ENCODE peak calls at places on chromosomes 3 and 15, in eight cellular contexts. L, H, M, R, W, O, X and S are unnamed samples.

GRCh38 chr3:131386429-131386926 is 4.9 kb downstream of the NUDT16 start:
- DNase-seq in L (peak; percentile 82), H (peak; percentile 82), M (no peak), R (no peak), W (no peak), O (no peak), X (peak; percentile 86), S (no peak)

GRCh38 chr3:54046677-54047214 is 75.6 kb upstream of the CACNA2D3 start:
- DNase-seq in L (no peak), H (no peak), M (no peak), R (no peak), W (peak; percentile 40), O (no peak), X (peak; percentile 20), S (no peak)

GRCh38 chr3:16663852-16664712 is 58.9 kb upstream of the DAZL start:
- DNase-seq in L (peak; percentile 38), H (no peak), M (no peak), R (no peak), W (no peak), O (no peak), X (no peak), S (no peak)

GRCh38 chr3:73623996-73624362 is 762 bp downstream of the PDZRN3 start:
- DNase-seq in L (peak; percentile 78), H (no peak), M (no peak), R (no peak), W (peak; percentile 66), O (peak; percentile 58), X (peak; percentile 35), S (no peak)

GRCh38 chr3:106692624-106693023 is 684.6 kb upstream of the CCDC54 start:
- DNase-seq in L (no peak), H (no peak), M (no peak), R (no peak), W (no peak), O (no peak), X (no peak), S (no peak)

GRCh38 chr15:71747128-71748083 is 62.9 kb upstream of the NR2E3 start:
- DNase-seq in L (no peak), H (no peak), M (no peak), R (no peak), W (no peak), O (no peak), X (peak; percentile 36), S (no peak)

GRCh38 chr3:9499455-9500107 is 54.0 kb downstream of the LHFPL4 start:
- DNase-seq in L (no peak), H (no peak), M (no peak), R (no peak), W (peak; percentile 31), O (no peak), X (no peak), S (no peak)

GRCh38 chr3:126353694-126354321 is 3.4 kb downstream of the KLF15 start:
- DNase-seq in L (peak; percentile 49), H (peak; percentile 58), M (no peak), R (no peak), W (peak; percentile 27), O (no peak), X (no peak), S (no peak)

GRCh38 chr3:135368781-135369180 is 573.7 kb downstream of the EPHB1 start:
- DNase-seq in L (no peak), H (no peak), M (no peak), R (no peak), W (no peak), O (no peak), X (no peak), S (no peak)

GRCh38 chr15:80982205-80982604 is 7.4 kb downstream of the MESD start:
- DNase-seq in L (no peak), H (no peak), M (peak; percentile 52), R (no peak), W (no peak), O (no peak), X (no peak), S (peak; percentile 59)

DNA sequence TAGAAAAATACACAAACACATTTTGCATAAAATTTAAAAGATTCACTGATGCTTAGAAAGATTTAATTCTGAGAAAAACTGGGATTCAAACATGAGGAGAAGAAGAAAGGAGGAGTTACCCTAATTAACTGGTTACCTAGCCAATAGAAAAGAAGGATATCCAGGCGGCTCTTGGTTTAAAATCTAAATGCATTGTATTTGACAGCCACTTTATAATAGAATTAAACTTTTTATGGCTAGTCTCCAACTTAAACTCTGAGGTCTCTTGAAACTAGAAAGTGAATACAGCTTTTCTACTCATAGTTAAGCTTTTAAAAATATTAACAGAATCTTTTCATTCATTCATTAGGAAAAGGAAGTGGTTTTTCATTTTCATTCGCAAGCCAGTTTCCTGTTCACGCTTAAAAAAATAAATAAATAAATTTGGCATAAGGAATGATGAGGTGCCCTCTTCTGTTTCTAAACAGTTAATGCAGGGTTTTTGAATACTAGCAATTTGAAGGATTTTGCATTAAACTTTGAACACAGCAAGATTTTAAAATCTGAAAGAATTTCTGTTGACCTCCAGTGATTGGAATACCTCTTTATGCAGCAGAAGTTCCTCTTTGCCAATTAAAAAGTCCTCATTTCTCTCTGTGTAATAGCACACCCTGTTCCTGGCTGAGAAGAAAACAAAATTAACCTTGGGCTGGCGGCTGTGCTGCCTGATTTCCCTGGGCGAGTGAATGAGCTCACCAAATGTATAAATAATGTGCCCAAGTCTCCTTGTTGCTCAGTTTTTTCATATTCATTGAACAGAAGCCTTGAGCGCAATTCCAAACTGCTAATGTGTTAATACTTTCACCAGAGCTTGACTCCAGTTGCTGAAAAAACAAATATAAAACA is 105.1 kb downstream of the ZMAT3 start:
- DNase-seq in L (no peak), H (no peak), M (peak; percentile 11), R (peak; percentile 62), W (peak; percentile 40), O (no peak), X (no peak), S (no peak)
- TF ChIP-seq CTCF in L (peak; percentile 50), H (peak; percentile 43), M (peak; percentile 43), R (peak; percentile 89), W (no peak), O (peak; percentile 64), X (peak; percentile 35), S (peak; percentile 16)

DNA sequence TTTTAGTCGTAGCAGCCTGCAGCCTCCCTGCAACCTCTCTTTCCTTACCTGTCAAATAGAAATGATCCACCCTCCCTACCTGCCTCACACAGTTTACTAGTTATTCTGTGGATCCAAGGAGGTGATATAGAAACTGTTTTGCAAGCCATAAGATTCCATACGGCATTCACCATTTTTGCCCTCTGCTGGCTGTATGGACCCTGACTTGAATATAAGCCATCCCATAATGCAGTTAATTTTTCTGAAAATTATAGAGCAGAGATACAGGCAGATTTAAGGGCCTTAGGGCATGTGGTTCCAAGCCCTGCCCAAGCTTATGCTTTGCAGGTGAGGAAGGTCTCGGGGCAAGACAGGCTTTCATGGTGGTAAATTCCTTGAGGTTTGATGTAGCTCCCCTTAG is 63.7 kb downstream of the CPN2 start:
- DNase-seq in L (no peak), H (peak; percentile 13), M (no peak), R (no peak), W (no peak), O (no peak), X (no peak), S (no peak)
- TF ChIP-seq CTCF in L (no peak), H (no peak), M (no peak), R (peak; percentile 21), W (no peak), O (peak; percentile 17), X (no peak), S (no peak)

GRCh38 chr3:71416868-71417267 is 166.7 kb downstream of the FOXP1 start:
- DNase-seq in L (no peak), H (no peak), M (no peak), R (peak; percentile 83), W (no peak), O (no peak), X (no peak), S (no peak)
- TF ChIP-seq CTCF in L (no peak), H (no peak), M (no peak), R (peak; percentile 73), W (no peak), O (no peak), X (no peak), S (no peak)

GRCh38 chr3:13200951-13201350 is 127.7 kb upstream of the IQSEC1 start:
- DNase-seq in L (no peak), H (no peak), M (no peak), R (peak; percentile 39), W (no peak), O (no peak), X (no peak), S (no peak)
- TF ChIP-seq CTCF in L (no peak), H (no peak), M (peak; percentile 15), R (peak; percentile 58), W (no peak), O (no peak), X (no peak), S (no peak)

GRCh38 chr3:39568508-39568907 is 101.0 kb downstream of the MOBP start:
- DNase-seq in L (no peak), H (no peak), M (no peak), R (no peak), W (no peak), O (no peak), X (no peak), S (no peak)
- TF ChIP-seq CTCF in L (no peak), H (no peak), M (no peak), R (no peak), W (no peak), O (no peak), X (no peak), S (no peak)

GRCh38 chr3:23944007-23944760 is 902 bp upstream of the NR1D2 start:
- DNase-seq in L (no peak), H (no peak), M (no peak), R (peak; percentile 28), W (no peak), O (no peak), X (no peak), S (no peak)

GRCh38 chr3:23945653-23945902 is 492 bp downstream of the NR1D2 start:
- DNase-seq in L (no peak), H (no peak), M (no peak), R (no peak), W (no peak), O (no peak), X (no peak), S (no peak)

GRCh38 chr3:23942546-23942945 is 2.5 kb upstream of the NR1D2 start:
- DNase-seq in L (no peak), H (no peak), M (no peak), R (no peak), W (no peak), O (no peak), X (no peak), S (no peak)

GRCh38 chr3:23945903-23946751 is 1.0 kb downstream of the NR1D2 start:
- DNase-seq in L (peak; percentile 99), H (peak; percentile 98), M (peak; percentile 95), R (peak; percentile 95), W (peak; percentile 100), O (peak; percentile 98), X (peak; percentile 98), S (peak; percentile 97)

DNA sequence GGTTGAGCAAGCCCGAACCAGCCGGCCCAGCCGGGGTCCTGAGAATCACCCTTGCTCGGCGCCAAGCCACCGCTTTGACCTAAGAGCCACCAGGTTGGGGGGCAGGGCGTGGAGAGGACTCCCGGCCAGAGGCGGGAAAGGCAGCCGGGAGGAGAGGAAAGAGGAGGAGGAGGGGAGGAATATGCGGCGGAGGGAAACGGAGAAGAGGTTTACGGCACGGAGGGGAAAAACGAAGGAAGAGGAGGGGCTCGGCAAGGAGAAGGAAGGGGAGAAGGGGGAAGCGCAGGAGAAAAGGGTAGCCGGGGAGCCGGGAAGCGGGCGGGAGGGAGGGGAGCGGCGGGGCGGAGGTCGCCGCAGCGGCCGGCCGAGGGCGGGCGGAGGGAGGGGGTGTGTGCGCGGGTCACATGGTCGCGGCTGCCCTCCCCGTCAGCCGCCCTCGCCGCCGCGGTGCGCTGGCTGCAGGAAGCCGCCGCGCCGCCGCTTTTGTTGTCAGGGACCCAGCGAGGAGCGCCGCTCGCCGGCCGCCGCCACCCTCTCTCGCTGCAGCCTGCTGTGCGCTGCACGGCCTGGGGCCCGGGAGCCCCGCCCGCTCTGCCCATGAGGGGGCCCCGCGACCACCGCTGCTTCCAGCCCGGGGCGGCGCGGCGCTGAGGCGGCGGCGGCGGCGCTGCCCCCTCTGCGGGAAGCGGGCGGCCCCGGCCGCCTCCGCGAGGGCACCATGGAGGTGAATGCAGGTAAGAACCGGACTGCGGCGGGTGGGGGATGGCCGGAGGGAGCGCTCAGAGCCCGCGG is at the start of gene NR1D2:
- DNase-seq in L (peak; percentile 95), H (peak; percentile 87), M (peak; percentile 90), R (peak; percentile 91), W (peak; percentile 87), O (peak; percentile 81), X (peak; percentile 87), S (peak; percentile 91)
- TF ChIP-seq CTCF in L (no peak), H (no peak), M (peak; percentile 37), R (no peak), W (no peak), O (no peak), X (no peak), S (no peak)